ENCODE peak calls at places on chromosomes 11 and 22, in six cellular contexts. One of them, this sample, is unnamed.

GRCh38 chr22:34490911-34491310 is 570.6 kb upstream of the LARGE1 start:
- DNase-seq in H1: no peak
- DNase-seq in keratinocyte: no peak
- DNase-seq in right atrium auricular region: no peak
- DNase-seq in upper lobe of left lung: no peak
- DNase-seq in tibial nerve: no peak
- DNase-seq in this sample: no peak

GRCh38 chr22:37080838-37081237 is 28.7 kb downstream of the TMPRSS6 start:
- DNase-seq in H1: no peak
- DNase-seq in keratinocyte: peak; percentile 23
- DNase-seq in right atrium auricular region: no peak
- DNase-seq in upper lobe of left lung: no peak
- DNase-seq in tibial nerve: no peak
- DNase-seq in this sample: no peak

GRCh38 chr11:19258651-19259230 is 18.0 kb upstream of the E2F8 start:
- DNase-seq in H1: no peak
- DNase-seq in keratinocyte: no peak
- DNase-seq in right atrium auricular region: no peak
- DNase-seq in upper lobe of left lung: no peak
- DNase-seq in tibial nerve: no peak
- DNase-seq in this sample: no peak

GRCh38 chr22:23398701-23399366 is 181.3 kb downstream of the IGLL1 start:
- DNase-seq in H1: no peak
- DNase-seq in keratinocyte: no peak
- DNase-seq in right atrium auricular region: no peak
- DNase-seq in upper lobe of left lung: no peak
- DNase-seq in tibial nerve: no peak
- DNase-seq in this sample: no peak

GRCh38 chr11:113014262-113014661 is 53.0 kb downstream of the NCAM1 start:
- DNase-seq in H1: no peak
- DNase-seq in keratinocyte: no peak
- DNase-seq in right atrium auricular region: no peak
- DNase-seq in upper lobe of left lung: no peak
- DNase-seq in tibial nerve: no peak
- DNase-seq in this sample: no peak

GRCh38 chr11:7499046-7499445 is 13.7 kb downstream of the OLFML1 start:
- DNase-seq in H1: no peak
- DNase-seq in keratinocyte: no peak
- DNase-seq in right atrium auricular region: no peak
- DNase-seq in upper lobe of left lung: no peak
- DNase-seq in tibial nerve: no peak
- DNase-seq in this sample: no peak

GRCh38 chr11:35682230-35683195 is 19.9 kb downstream of the TRIM44 start:
- DNase-seq in H1: no peak
- DNase-seq in keratinocyte: no peak
- DNase-seq in right atrium auricular region: no peak
- DNase-seq in upper lobe of left lung: no peak
- DNase-seq in tibial nerve: no peak
- DNase-seq in this sample: no peak

GRCh38 chr11:103851166-103851651 is 185.2 kb upstream of the DDI1 start:
- DNase-seq in H1: no peak
- DNase-seq in keratinocyte: no peak
- DNase-seq in right atrium auricular region: no peak
- DNase-seq in upper lobe of left lung: no peak
- DNase-seq in tibial nerve: no peak
- DNase-seq in this sample: peak; percentile 39

GRCh38 chr11:81802591-81802990 is 931.1 kb downstream of the FAM181B start:
- DNase-seq in H1: no peak
- DNase-seq in keratinocyte: no peak
- DNase-seq in right atrium auricular region: no peak
- DNase-seq in upper lobe of left lung: no peak
- DNase-seq in tibial nerve: no peak
- DNase-seq in this sample: no peak

GRCh38 chr11:11074686-11075370 is 217.0 kb upstream of the ZBED5 start:
- DNase-seq in H1: no peak
- DNase-seq in keratinocyte: no peak
- DNase-seq in right atrium auricular region: no peak
- DNase-seq in upper lobe of left lung: no peak
- DNase-seq in tibial nerve: no peak
- DNase-seq in this sample: no peak

GRCh38 chr22:17972385-17973181 is 51.8 kb downstream of the MICAL3 start:
- DNase-seq in H1: no peak
- DNase-seq in keratinocyte: no peak
- DNase-seq in right atrium auricular region: no peak
- DNase-seq in upper lobe of left lung: no peak
- DNase-seq in tibial nerve: no peak
- DNase-seq in this sample: peak; percentile 47
- H3K4me3 ChIP-seq in H1: no peak overlapping the region
- H3K4me3 ChIP-seq in keratinocyte: no peak overlapping the region
- H3K4me3 ChIP-seq in right atrium auricular region: no peak overlapping the region
- H3K4me3 ChIP-seq in upper lobe of left lung: no peak overlapping the region
- H3K4me3 ChIP-seq in tibial nerve: no peak overlapping the region
- H3K4me3 ChIP-seq in this sample: no peak overlapping the region

GRCh38 chr11:289706-290620 is 1.0 kb downstream of the PGGHG start:
- DNase-seq in H1: no peak
- DNase-seq in keratinocyte: no peak
- DNase-seq in right atrium auricular region: no peak
- DNase-seq in upper lobe of left lung: peak; percentile 19
- DNase-seq in tibial nerve: no peak
- DNase-seq in this sample: no peak

GRCh38 chr11:292211-293121 is 3.5 kb downstream of the PGGHG start:
- DNase-seq in H1: no peak
- DNase-seq in keratinocyte: no peak
- DNase-seq in right atrium auricular region: no peak
- DNase-seq in upper lobe of left lung: no peak
- DNase-seq in tibial nerve: no peak
- DNase-seq in this sample: no peak

GRCh38 chr11:289145-289705 is 299 bp downstream of the PGGHG start:
- DNase-seq in H1: no peak
- DNase-seq in keratinocyte: no peak
- DNase-seq in right atrium auricular region: no peak
- DNase-seq in upper lobe of left lung: no peak
- DNase-seq in tibial nerve: no peak
- DNase-seq in this sample: no peak

GRCh38 chr11:291281-292210 is 2.6 kb downstream of the PGGHG start:
- DNase-seq in H1: no peak
- DNase-seq in keratinocyte: no peak
- DNase-seq in right atrium auricular region: no peak
- DNase-seq in upper lobe of left lung: no peak
- DNase-seq in tibial nerve: no peak
- DNase-seq in this sample: no peak

GRCh38 chr11:290621-291231 is 1.8 kb downstream of the PGGHG start:
- DNase-seq in H1: no peak
- DNase-seq in keratinocyte: no peak
- DNase-seq in right atrium auricular region: no peak
- DNase-seq in upper lobe of left lung: no peak
- DNase-seq in tibial nerve: no peak
- DNase-seq in this sample: no peak
- TF ChIP-seq CTCF in H1: no peak
- TF ChIP-seq CTCF in keratinocyte: no peak
- TF ChIP-seq CTCF in right atrium auricular region: no peak
- TF ChIP-seq CTCF in upper lobe of left lung: no peak
- TF ChIP-seq CTCF in tibial nerve: no peak
- TF ChIP-seq CTCF in this sample: no peak

GRCh38 chr11:65834202-65834601 is 439 bp downstream of the SNX32 start:
- DNase-seq in H1: no peak
- DNase-seq in keratinocyte: no peak
- DNase-seq in right atrium auricular region: no peak
- DNase-seq in upper lobe of left lung: no peak
- DNase-seq in tibial nerve: no peak
- DNase-seq in this sample: no peak
- H3K4me3 ChIP-seq in H1: peak overlapping the region; percentile 69
- H3K4me3 ChIP-seq in keratinocyte: peak overlapping the region; percentile 51
- H3K4me3 ChIP-seq in right atrium auricular region: peak overlapping the region; percentile 61
- H3K4me3 ChIP-seq in upper lobe of left lung: peak overlapping the region; percentile 16
- H3K4me3 ChIP-seq in tibial nerve: peak overlapping the region; percentile 78
- H3K4me3 ChIP-seq in this sample: peak overlapping the region; percentile 77

GRCh38 chr11:96390403-96390830 is 604 bp downstream of the JRKL start:
- DNase-seq in H1: no peak
- DNase-seq in keratinocyte: no peak
- DNase-seq in right atrium auricular region: no peak
- DNase-seq in upper lobe of left lung: no peak
- DNase-seq in tibial nerve: no peak
- DNase-seq in this sample: no peak

GRCh38 chr11:96388891-96389603 is 665 bp downstream of the CCDC82 start:
- DNase-seq in H1: peak; percentile 36
- DNase-seq in keratinocyte: no peak
- DNase-seq in right atrium auricular region: no peak
- DNase-seq in upper lobe of left lung: peak; percentile 56
- DNase-seq in tibial nerve: no peak
- DNase-seq in this sample: peak; percentile 45

GRCh38 chr11:96389604-96390402 is at the start of the genes CCDC82 and JRKL:
- DNase-seq in H1: peak; percentile 91
- DNase-seq in keratinocyte: peak; percentile 45
- DNase-seq in right atrium auricular region: peak; percentile 94
- DNase-seq in upper lobe of left lung: peak; percentile 98
- DNase-seq in tibial nerve: peak; percentile 91
- DNase-seq in this sample: peak; percentile 98

GRCh38 chr11:96393753-96394348 is 4.0 kb downstream of the JRKL start:
- DNase-seq in H1: no peak
- DNase-seq in keratinocyte: no peak
- DNase-seq in right atrium auricular region: no peak
- DNase-seq in upper lobe of left lung: no peak
- DNase-seq in tibial nerve: no peak
- DNase-seq in this sample: peak; percentile 52

GRCh38 chr11:96391698-96392307 is 2.0 kb downstream of the JRKL start:
- DNase-seq in H1: no peak
- DNase-seq in keratinocyte: no peak
- DNase-seq in right atrium auricular region: no peak
- DNase-seq in upper lobe of left lung: no peak
- DNase-seq in tibial nerve: no peak
- DNase-seq in this sample: peak; percentile 23
- TF ChIP-seq CTCF in H1: no peak
- TF ChIP-seq CTCF in keratinocyte: no peak
- TF ChIP-seq CTCF in right atrium auricular region: no peak
- TF ChIP-seq CTCF in upper lobe of left lung: no peak
- TF ChIP-seq CTCF in tibial nerve: no peak
- TF ChIP-seq CTCF in this sample: no peak

GRCh38 chr11:68843052-68843561 is 1.4 kb upstream of the CPT1A start:
- DNase-seq in H1: no peak
- DNase-seq in keratinocyte: no peak
- DNase-seq in right atrium auricular region: no peak
- DNase-seq in upper lobe of left lung: peak; percentile 35
- DNase-seq in tibial nerve: no peak
- DNase-seq in this sample: no peak

GRCh38 chr11:68844376-68844775 is 2.7 kb upstream of the CPT1A start:
- DNase-seq in H1: no peak
- DNase-seq in keratinocyte: no peak
- DNase-seq in right atrium auricular region: no peak
- DNase-seq in upper lobe of left lung: no peak
- DNase-seq in tibial nerve: no peak
- DNase-seq in this sample: no peak

GRCh38 chr11:68844801-68845200 is 3.1 kb upstream of the CPT1A start:
- DNase-seq in H1: no peak
- DNase-seq in keratinocyte: no peak
- DNase-seq in right atrium auricular region: no peak
- DNase-seq in upper lobe of left lung: no peak
- DNase-seq in tibial nerve: no peak
- DNase-seq in this sample: no peak

GRCh38 chr11:68842427-68843051 is 823 bp upstream of the CPT1A start:
- DNase-seq in H1: no peak
- DNase-seq in keratinocyte: no peak
- DNase-seq in right atrium auricular region: no peak
- DNase-seq in upper lobe of left lung: no peak
- DNase-seq in tibial nerve: no peak
- DNase-seq in this sample: no peak

GRCh38 chr11:68843703-68844312 is 2.1 kb upstream of the CPT1A start:
- DNase-seq in H1: peak; percentile 67
- DNase-seq in keratinocyte: no peak
- DNase-seq in right atrium auricular region: no peak
- DNase-seq in upper lobe of left lung: peak; percentile 94
- DNase-seq in tibial nerve: no peak
- DNase-seq in this sample: peak; percentile 73
- H3K4me3 ChIP-seq in H1: peak overlapping the region; percentile 55
- H3K4me3 ChIP-seq in keratinocyte: peak overlapping the region; percentile 18
- H3K4me3 ChIP-seq in right atrium auricular region: peak overlapping the region; percentile 82
- H3K4me3 ChIP-seq in upper lobe of left lung: no peak overlapping the region
- H3K4me3 ChIP-seq in tibial nerve: peak overlapping the region; percentile 1
- H3K4me3 ChIP-seq in this sample: peak overlapping the region; percentile 32

DNA sequence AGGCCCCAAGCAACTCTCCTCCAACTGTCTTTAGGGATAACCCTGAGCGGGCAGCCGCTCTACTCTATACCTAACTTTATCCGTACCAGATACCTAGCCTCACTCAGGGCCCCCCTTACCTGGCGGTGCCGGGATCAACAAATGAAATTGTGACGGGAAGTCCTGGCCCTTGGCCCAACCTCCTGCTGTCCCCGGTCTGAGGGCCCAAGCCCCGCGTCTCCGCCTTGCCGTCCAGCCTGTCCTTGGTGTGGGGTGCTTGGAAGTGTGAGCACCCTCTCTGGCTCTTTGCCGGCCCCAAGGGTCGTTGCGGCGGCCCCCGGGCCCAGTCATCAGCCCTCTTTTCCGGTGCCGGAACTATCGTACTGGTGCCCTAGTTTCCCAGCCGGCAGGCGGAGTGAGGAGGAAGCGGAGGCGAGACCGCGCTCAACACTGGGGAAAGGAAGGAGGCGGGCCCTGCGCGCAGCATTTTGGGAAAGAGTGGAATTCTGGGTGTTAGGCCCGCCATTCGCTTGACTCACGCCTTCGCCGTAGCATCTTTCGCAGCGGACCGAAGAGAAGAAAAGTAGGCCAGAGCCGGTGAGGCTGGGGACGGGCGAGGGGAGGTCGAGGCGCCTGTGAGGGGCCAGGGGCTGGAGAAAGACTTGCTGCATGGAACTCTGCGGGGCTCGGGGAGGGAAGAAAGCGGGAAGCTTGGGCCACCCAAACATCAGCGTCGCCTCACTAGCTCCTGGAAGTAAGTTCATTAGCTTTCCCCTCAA is at the start of gene SNRPD3:
- DNase-seq in H1: peak; percentile 56
- DNase-seq in keratinocyte: no peak
- DNase-seq in right atrium auricular region: peak; percentile 96
- DNase-seq in upper lobe of left lung: peak; percentile 95
- DNase-seq in tibial nerve: peak; percentile 88
- DNase-seq in this sample: peak; percentile 96
- TF ChIP-seq CTCF in H1: no peak
- TF ChIP-seq CTCF in keratinocyte: peak; percentile 5
- TF ChIP-seq CTCF in right atrium auricular region: peak; percentile 9
- TF ChIP-seq CTCF in upper lobe of left lung: peak; percentile 65
- TF ChIP-seq CTCF in tibial nerve: no peak
- TF ChIP-seq CTCF in this sample: peak; percentile 34